ENCODE peak calls at places on chromosome 19, in nine cellular contexts. U is cardiac muscle cell; B is right atrium auricular region; O is stimulated activated CD8-positive, alpha-beta memory T cell treated with anti-CD3 and anti-CD28 coated beads, Interleukin-7, amount 100 ng/mL, for 1 hour; N is NCI-H1105; X is effector memory CD8-positive, alpha-beta T cell; Q is SK-N-SH; R is left lobe of liver; E is AML-193. G is an unnamed sample.

GRCh38 chr19:10876459-10877240 is 5.3 kb downstream of the CARM1 start:
- DNase-seq in E (no peak), U (no peak), R (no peak), X (no peak), Q (no peak), B (peak; percentile 69), O (no peak), N (no peak), G (no peak)

GRCh38 chr19:33861950-33862349 is 65.3 kb downstream of the KCTD15 start:
- DNase-seq in Q (no peak), E (no peak), N (no peak), O (no peak), U (no peak), X (no peak), R (no peak), B (peak; percentile 52), G (no peak)

GRCh38 chr19:49301866-49302252 is 23.1 kb downstream of the SLC6A16 start:
- DNase-seq in E (no peak), R (no peak), X (no peak), B (no peak), Q (no peak), U (no peak), O (no peak), N (no peak), G (no peak)

GRCh38 chr19:49660338-49660961 is 5.2 kb downstream of the IRF3 start:
- DNase-seq in O (no peak), U (no peak), E (no peak), X (no peak), Q (no peak), R (no peak), N (no peak), B (no peak), G (no peak)

GRCh38 chr19:17202249-17202648 is 12.9 kb upstream of the USE1 start:
- DNase-seq in O (no peak), E (no peak), R (no peak), Q (no peak), U (no peak), N (no peak), X (no peak), B (no peak), G (no peak)

GRCh38 chr19:47494211-47494547 is 10.2 kb upstream of the KPTN start:
- DNase-seq in E (no peak), X (no peak), U (no peak), B (no peak), N (no peak), O (no peak), Q (peak; percentile 56), R (no peak), G (no peak)

GRCh38 chr19:2734589-2735288 is 5.1 kb downstream of the SLC39A3 start:
- DNase-seq in O (no peak), E (no peak), R (no peak), X (no peak), N (no peak), U (no peak), Q (no peak), B (no peak), G (no peak)

GRCh38 chr19:1560281-1560882 is 7.7 kb downstream of the MEX3D start:
- DNase-seq in B (no peak), R (no peak), X (no peak), Q (no peak), E (no peak), O (no peak), U (no peak), N (no peak), G (no peak)

GRCh38 chr19:5136060-5136855 is 167.3 kb downstream of the KDM4B start:
- DNase-seq in O (no peak), U (no peak), Q (no peak), R (no peak), N (no peak), B (no peak), X (no peak), E (no peak), G (no peak)

GRCh38 chr19:12034196-12034595 is 1.3 kb downstream of the ZNF433 start:
- DNase-seq in N (no peak), U (no peak), X (no peak), E (no peak), Q (no peak), O (no peak), R (no peak), B (no peak), G (no peak)

GRCh38 chr19:36605839-36606478 is 846 bp downstream of the ZNF382 start:
- DNase-seq in R (no peak), B (no peak), U (no peak), X (no peak), E (peak; percentile 73), O (no peak), Q (no peak), N (no peak), G (no peak)

GRCh38 chr19:28482221-28482620 is 730.7 kb downstream of the UQCRFS1 start:
- DNase-seq in X (no peak), U (no peak), B (no peak), N (no peak), R (no peak), O (no peak), E (no peak), Q (no peak), G (no peak)

GRCh38 chr19:40241125-40241808 is 14.8 kb upstream of the CCNP start:
- DNase-seq in X (no peak), E (no peak), Q (no peak), O (no peak), N (no peak), B (no peak), R (no peak), U (no peak), G (no peak)

GRCh38 chr19:45008554-45008953 is 7.3 kb downstream of the RELB start:
- DNase-seq in O (no peak), E (no peak), B (no peak), X (no peak), U (no peak), Q (no peak), N (no peak), R (no peak), G (no peak)

GRCh38 chr19:56856822-56857221 is 16.3 kb upstream of the PEG3 start:
- DNase-seq in X (no peak), R (no peak), U (no peak), O (no peak), N (no peak), B (no peak), E (no peak), Q (no peak), G (no peak)

GRCh38 chr19:10762656-10763055 is 44.8 kb downstream of the DNM2 start:
- DNase-seq in X (no peak), R (no peak), E (no peak), U (no peak), N (no peak), B (no peak), O (no peak), Q (no peak), G (peak; percentile 31)

GRCh38 chr19:1170938-1171754 is 2.9 kb downstream of the SBNO2 start:
- DNase-seq in O (no peak), N (no peak), X (no peak), R (no peak), U (no peak), Q (no peak), E (no peak), B (no peak), G (no peak)

GRCh38 chr19:9785367-9786331 is 17.1 kb upstream of the ZNF846 start:
- DNase-seq in X (peak; percentile 95), R (peak; percentile 95), Q (peak; percentile 96), B (peak; percentile 95), N (peak; percentile 96), O (peak; percentile 96), E (peak; percentile 85), U (peak; percentile 98), G (peak; percentile 76)

GRCh38 chr19:460877-461609 is at the start of gene SHC2:
- DNase-seq in X (no peak), U (no peak), E (no peak), Q (peak; percentile 91), O (no peak), N (peak; percentile 35), R (no peak), B (no peak), G (no peak)

GRCh38 chr19:48752511-48753365 is at the start of gene FUT1:
- DNase-seq in R (no peak), Q (peak; percentile 82), E (no peak), N (peak; percentile 97), B (peak; percentile 59), O (no peak), X (no peak), U (peak; percentile 47), G (no peak)

GRCh38 chr19:10510301-10510802 is 6.9 kb downstream of the S1PR5 start:
- DNase-seq in Q (peak; percentile 81), X (peak; percentile 55), N (no peak), R (no peak), E (no peak), U (no peak), O (peak; percentile 49), B (no peak), G (no peak)

GRCh38 chr19:44553478-44554171 is 24.1 kb upstream of the CEACAM20 start:
- DNase-seq in X (no peak), B (peak; percentile 34), O (no peak), R (no peak), U (no peak), E (no peak), Q (no peak), N (no peak), G (no peak)

GRCh38 chr19:41575998-41576397 is at the start of gene CEACAM21:
- DNase-seq in O (no peak), N (no peak), B (peak; percentile 71), U (no peak), R (no peak), X (no peak), Q (no peak), E (peak; percentile 94), G (peak; percentile 71)

GRCh38 chr19:34733266-34733825 is 697 bp upstream of the ZNF181 start:
- DNase-seq in X (no peak), R (no peak), N (peak; percentile 34), B (peak; percentile 79), O (peak; percentile 7), Q (peak; percentile 61), E (peak; percentile 83), U (no peak), G (no peak)

GRCh38 chr19:1513492-1514294 is 874 bp upstream of the ADAMTSL5 start:
- DNase-seq in Q (peak; percentile 75), B (no peak), U (peak; percentile 59), R (peak; percentile 66), N (no peak), X (peak; percentile 59), E (peak; percentile 16), O (peak; percentile 48), G (no peak)

GRCh38 chr19:30046522-30046921 is 104.5 kb downstream of the URI1 start:
- DNase-seq in E (no peak), O (no peak), U (no peak), R (no peak), Q (peak; percentile 50), N (peak; percentile 5), X (no peak), B (no peak), G (no peak)

G was measured in Jurkat, Clone E6-1.